ENCODE peak calls at places on chromosomes 3 and 15, in five cellular contexts. F is mesenteric fat pad; R is dorsolateral prefrontal cortex; V is CD8-positive, alpha-beta memory T cell; Y is T-helper 17 cell. G is an unnamed sample.

GRCh38 chr3:183485585-183485984 is 57.2 kb upstream of the MCF2L2 start:
- DNase-seq in F (no peak), Y (no peak), R (no peak), V (no peak), G (no peak)

GRCh38 chr3:194103475-194103874 is 32.5 kb upstream of the HES1 start:
- DNase-seq in F (no peak), R (no peak), Y (no peak), V (peak; percentile 18), G (peak; percentile 4)

GRCh38 chr3:112984485-112984884 is 6.3 kb upstream of the GTPBP8 start:
- DNase-seq in R (no peak), V (peak; percentile 39), Y (no peak), F (no peak), G (no peak)

GRCh38 chr3:119582178-119582577 is 2.9 kb downstream of the ADPRH start:
- DNase-seq in F (no peak), Y (no peak), V (no peak), R (no peak), G (no peak)

GRCh38 chr3:134600166-134600670 is 50.6 kb downstream of the KY start:
- DNase-seq in V (no peak), F (no peak), Y (no peak), R (no peak), G (no peak)

GRCh38 chr3:106083207-106083606 is 214.4 kb upstream of the CBLB start:
- DNase-seq in R (no peak), V (no peak), F (no peak), Y (no peak), G (no peak)

GRCh38 chr15:64686130-64686735 is 89.2 kb downstream of the RBPMS2 start:
- DNase-seq in R (no peak), Y (no peak), F (no peak), V (peak; percentile 23), G (no peak)

GRCh38 chr3:123069021-123069381 is 2.2 kb downstream of the PDIA5 start:
- DNase-seq in Y (no peak), R (no peak), F (no peak), V (no peak), G (no peak)

GRCh38 chr15:93196136-93196670 is 107.2 kb upstream of the RGMA start:
- DNase-seq in V (no peak), F (no peak), R (no peak), Y (no peak), G (no peak)

GRCh38 chr3:15038306-15038705 is 26.8 kb downstream of the MRPS25 start:
- DNase-seq in V (no peak), R (no peak), F (peak; percentile 37), Y (no peak), G (no peak)

GRCh38 chr15:74913041-74913440 is 6.4 kb upstream of the FAM219B start:
- DNase-seq in V (no peak), R (no peak), Y (no peak), F (no peak), G (no peak)

GRCh38 chr3:54356299-54357037 is 234.1 kb downstream of the CACNA2D3 start:
- DNase-seq in V (no peak), F (no peak), R (no peak), Y (no peak), G (no peak)

GRCh38 chr3:126179825-126180476 is 435 bp downstream of the ALDH1L1 start:
- DNase-seq in R (no peak), F (no peak), Y (no peak), V (no peak), G (no peak)

GRCh38 chr3:127753898-127754410 is 68.4 kb downstream of the MGLL start:
- DNase-seq in R (no peak), Y (no peak), F (no peak), V (no peak), G (no peak)

GRCh38 chr3:148606979-148607378 is 90.7 kb upstream of the AGTR1 start:
- DNase-seq in F (no peak), Y (no peak), R (no peak), V (no peak), G (no peak)